ENCODE peak calls at places on chromosomes 16 and 17, in five cellular contexts. One of them, this sample, is unnamed.

GRCh38 chr17:29958947-29959657 is 17.7 kb downstream of the EFCAB5 start:
- DNase-seq in K562: no peak
- DNase-seq in esophagus muscularis mucosa: no peak
- DNase-seq in GM12892: no peak
- DNase-seq in sigmoid colon: no peak
- DNase-seq in this sample: no peak

GRCh38 chr17:49071106-49071505 is 61.5 kb upstream of the B4GALNT2 start:
- DNase-seq in K562: no peak
- DNase-seq in GM12892: no peak
- DNase-seq in sigmoid colon: no peak
- DNase-seq in esophagus muscularis mucosa: no peak
- DNase-seq in this sample: no peak

GRCh38 chr16:80824623-80825364 is 20.4 kb upstream of the CDYL2 start:
- DNase-seq in K562: peak; percentile 66
- DNase-seq in GM12892: no peak
- DNase-seq in esophagus muscularis mucosa: no peak
- DNase-seq in sigmoid colon: no peak
- DNase-seq in this sample: peak; percentile 24

GRCh38 chr17:17401271-17401781 is 75.5 kb upstream of the MED9 start:
- DNase-seq in sigmoid colon: no peak
- DNase-seq in esophagus muscularis mucosa: no peak
- DNase-seq in K562: peak; percentile 49
- DNase-seq in GM12892: no peak
- DNase-seq in this sample: no peak

GRCh38 chr16:24993722-24994686 is 21.2 kb downstream of the ARHGAP17 start:
- DNase-seq in sigmoid colon: no peak
- DNase-seq in GM12892: no peak
- DNase-seq in K562: peak; percentile 33
- DNase-seq in esophagus muscularis mucosa: no peak
- DNase-seq in this sample: peak; percentile 59

GRCh38 chr17:11813278-11813677 is 184.0 kb downstream of the ZNF18 start:
- DNase-seq in sigmoid colon: no peak
- DNase-seq in GM12892: no peak
- DNase-seq in esophagus muscularis mucosa: no peak
- DNase-seq in K562: no peak
- DNase-seq in this sample: no peak

GRCh38 chr17:51423421-51424160 is 163.2 kb downstream of the UTP18 start:
- DNase-seq in K562: no peak
- DNase-seq in esophagus muscularis mucosa: no peak
- DNase-seq in sigmoid colon: no peak
- DNase-seq in GM12892: no peak
- DNase-seq in this sample: no peak

GRCh38 chr17:4520881-4521600 is 22.4 kb downstream of the SPNS2 start:
- DNase-seq in GM12892: no peak
- DNase-seq in K562: no peak
- DNase-seq in sigmoid colon: no peak
- DNase-seq in esophagus muscularis mucosa: no peak
- DNase-seq in this sample: peak; percentile 36

GRCh38 chr17:72063262-72063661 is 57.6 kb upstream of the SOX9 start:
- DNase-seq in sigmoid colon: no peak
- DNase-seq in K562: no peak
- DNase-seq in esophagus muscularis mucosa: no peak
- DNase-seq in GM12892: no peak
- DNase-seq in this sample: no peak

GRCh38 chr16:65126845-65127624 is 5.2 kb upstream of the CDH11 start:
- DNase-seq in sigmoid colon: no peak
- DNase-seq in esophagus muscularis mucosa: peak; percentile 24
- DNase-seq in K562: no peak
- DNase-seq in GM12892: no peak
- DNase-seq in this sample: no peak

GRCh38 chr17:10357768-10358167 is 15.0 kb downstream of the MYH13 start:
- DNase-seq in K562: peak; percentile 18
- DNase-seq in sigmoid colon: no peak
- DNase-seq in esophagus muscularis mucosa: no peak
- DNase-seq in GM12892: peak; percentile 29
- DNase-seq in this sample: no peak

GRCh38 chr17:78425429-78425828 is 47.0 kb downstream of the PGS1 start:
- DNase-seq in sigmoid colon: no peak
- DNase-seq in esophagus muscularis mucosa: no peak
- DNase-seq in GM12892: no peak
- DNase-seq in K562: no peak
- DNase-seq in this sample: no peak

GRCh38 chr17:75776399-75777242 is 8.0 kb upstream of the UNK start:
- DNase-seq in esophagus muscularis mucosa: no peak
- DNase-seq in GM12892: no peak
- DNase-seq in K562: peak; percentile 59
- DNase-seq in sigmoid colon: peak; percentile 61
- DNase-seq in this sample: no peak

GRCh38 chr17:13114601-13115024 is 96.8 kb upstream of the ELAC2 start:
- DNase-seq in esophagus muscularis mucosa: no peak
- DNase-seq in GM12892: no peak
- DNase-seq in K562: peak; percentile 43
- DNase-seq in sigmoid colon: no peak
- DNase-seq in this sample: no peak

GRCh38 chr17:6507535-6507934 is 48.8 kb downstream of the PITPNM3 start:
- DNase-seq in GM12892: no peak
- DNase-seq in esophagus muscularis mucosa: no peak
- DNase-seq in sigmoid colon: peak; percentile 88
- DNase-seq in K562: no peak
- DNase-seq in this sample: peak; percentile 54

GRCh38 chr16:20740007-20740883 is 1.4 kb downstream of the THUMPD1 start:
- DNase-seq in sigmoid colon: no peak
- DNase-seq in esophagus muscularis mucosa: peak; percentile 64
- DNase-seq in GM12892: no peak
- DNase-seq in K562: no peak
- DNase-seq in this sample: no peak

GRCh38 chr17:50911450-50911849 is 45.3 kb upstream of the TOB1 start:
- DNase-seq in sigmoid colon: no peak
- DNase-seq in GM12892: no peak
- DNase-seq in esophagus muscularis mucosa: no peak
- DNase-seq in K562: no peak
- DNase-seq in this sample: no peak

GRCh38 chr17:50064253-50064991 is 8.5 kb downstream of the ITGA3 start:
- DNase-seq in GM12892: no peak
- DNase-seq in esophagus muscularis mucosa: no peak
- DNase-seq in sigmoid colon: peak; percentile 86
- DNase-seq in K562: peak; percentile 56
- DNase-seq in this sample: peak; percentile 41

GRCh38 chr17:51044964-51045363 is 75.7 kb downstream of the SPAG9 start:
- DNase-seq in GM12892: no peak
- DNase-seq in K562: no peak
- DNase-seq in sigmoid colon: no peak
- DNase-seq in esophagus muscularis mucosa: no peak
- DNase-seq in this sample: no peak

GRCh38 chr16:50709980-50710379 is 16.6 kb downstream of the NOD2 start:
- DNase-seq in GM12892: no peak
- DNase-seq in K562: no peak
- DNase-seq in sigmoid colon: no peak
- DNase-seq in esophagus muscularis mucosa: no peak
- DNase-seq in this sample: no peak

GRCh38 chr17:32881054-32881453 is 4.1 kb upstream of the MYO1D start:
- DNase-seq in K562: no peak
- DNase-seq in esophagus muscularis mucosa: no peak
- DNase-seq in sigmoid colon: no peak
- DNase-seq in GM12892: no peak
- DNase-seq in this sample: no peak

GRCh38 chr17:49707246-49707607 is 537 bp downstream of the SLC35B1 start:
- DNase-seq in sigmoid colon: no peak
- DNase-seq in GM12892: no peak
- DNase-seq in K562: peak; percentile 45
- DNase-seq in esophagus muscularis mucosa: no peak
- DNase-seq in this sample: no peak

GRCh38 chr17:69213059-69213813 is 15.4 kb downstream of the ABCA10 start:
- DNase-seq in esophagus muscularis mucosa: no peak
- DNase-seq in sigmoid colon: no peak
- DNase-seq in GM12892: no peak
- DNase-seq in K562: no peak
- DNase-seq in this sample: no peak

GRCh38 chr16:15031179-15031578 is 24.7 kb downstream of the NTAN1 start:
- DNase-seq in GM12892: no peak
- DNase-seq in K562: no peak
- DNase-seq in esophagus muscularis mucosa: no peak
- DNase-seq in sigmoid colon: peak; percentile 38
- DNase-seq in this sample: peak; percentile 13

GRCh38 chr16:24980077-24980793 is 34.9 kb downstream of the ARHGAP17 start:
- DNase-seq in esophagus muscularis mucosa: no peak
- DNase-seq in K562: no peak
- DNase-seq in sigmoid colon: no peak
- DNase-seq in GM12892: no peak
- DNase-seq in this sample: no peak

GRCh38 chr17:41849251-41849990 is 11.8 kb downstream of the KLHL10 start:
- DNase-seq in esophagus muscularis mucosa: no peak
- DNase-seq in sigmoid colon: no peak
- DNase-seq in K562: no peak
- DNase-seq in GM12892: no peak
- DNase-seq in this sample: no peak

GRCh38 chr17:15388356-15389046 is 47.1 kb upstream of the TEKT3 start:
- DNase-seq in GM12892: no peak
- DNase-seq in sigmoid colon: no peak
- DNase-seq in K562: no peak
- DNase-seq in esophagus muscularis mucosa: peak; percentile 87
- DNase-seq in this sample: no peak

GRCh38 chr17:65018612-65019290 is 37.8 kb downstream of the GNA13 start:
- DNase-seq in esophagus muscularis mucosa: no peak
- DNase-seq in sigmoid colon: no peak
- DNase-seq in GM12892: no peak
- DNase-seq in K562: no peak
- DNase-seq in this sample: no peak

GRCh38 chr16:73339821-73340220 is 291.9 kb upstream of the ZFHX3 start:
- DNase-seq in GM12892: no peak
- DNase-seq in sigmoid colon: no peak
- DNase-seq in K562: no peak
- DNase-seq in esophagus muscularis mucosa: no peak
- DNase-seq in this sample: no peak

GRCh38 chr16:85306071-85306792 is 194.0 kb upstream of the CIBAR2 start:
- DNase-seq in GM12892: peak; percentile 64
- DNase-seq in esophagus muscularis mucosa: peak; percentile 98
- DNase-seq in sigmoid colon: peak; percentile 96
- DNase-seq in K562: peak; percentile 95
- DNase-seq in this sample: peak; percentile 87

GRCh38 chr16:79381552-79382042 is 218.9 kb downstream of the MAF start:
- DNase-seq in sigmoid colon: no peak
- DNase-seq in K562: no peak
- DNase-seq in GM12892: no peak
- DNase-seq in esophagus muscularis mucosa: no peak
- DNase-seq in this sample: no peak

GRCh38 chr17:1498869-1499268 is 6.4 kb upstream of the MYO1C start:
- DNase-seq in esophagus muscularis mucosa: no peak
- DNase-seq in GM12892: no peak
- DNase-seq in K562: no peak
- DNase-seq in sigmoid colon: no peak
- DNase-seq in this sample: no peak

GRCh38 chr16:80614908-80615696 is 74.3 kb downstream of the DYNLRB2 start:
- DNase-seq in GM12892: no peak
- DNase-seq in esophagus muscularis mucosa: no peak
- DNase-seq in K562: no peak
- DNase-seq in sigmoid colon: no peak
- DNase-seq in this sample: no peak

GRCh38 chr16:9827062-9827752 is 355.0 kb downstream of the GRIN2A start:
- DNase-seq in K562: no peak
- DNase-seq in sigmoid colon: no peak
- DNase-seq in esophagus muscularis mucosa: peak; percentile 66
- DNase-seq in GM12892: no peak
- DNase-seq in this sample: no peak

GRCh38 chr16:83913234-83913633 is 14.3 kb downstream of the MLYCD start:
- DNase-seq in GM12892: no peak
- DNase-seq in sigmoid colon: peak; percentile 66
- DNase-seq in esophagus muscularis mucosa: no peak
- DNase-seq in K562: no peak
- DNase-seq in this sample: no peak

GRCh38 chr17:72514888-72515287 is 394.1 kb downstream of the SOX9 start:
- DNase-seq in K562: no peak
- DNase-seq in sigmoid colon: no peak
- DNase-seq in GM12892: no peak
- DNase-seq in esophagus muscularis mucosa: no peak
- DNase-seq in this sample: no peak

GRCh38 chr17:74742153-74742515 is 5.1 kb downstream of the RAB37 start:
- DNase-seq in GM12892: peak; percentile 60
- DNase-seq in K562: no peak
- DNase-seq in esophagus muscularis mucosa: no peak
- DNase-seq in sigmoid colon: no peak
- DNase-seq in this sample: peak; percentile 71

GRCh38 chr17:82091264-82092066 is 6.6 kb downstream of the FASN start:
- DNase-seq in GM12892: no peak
- DNase-seq in K562: no peak
- DNase-seq in esophagus muscularis mucosa: no peak
- DNase-seq in sigmoid colon: no peak
- DNase-seq in this sample: no peak
- TF ChIP-seq POLR2AphosphoS5 in GM12892: no peak
- TF ChIP-seq POLR2AphosphoS5 in K562: peak; percentile 63
- TF ChIP-seq POLR2AphosphoS5 in esophagus muscularis mucosa: no peak
- TF ChIP-seq POLR2AphosphoS5 in sigmoid colon: no peak
- TF ChIP-seq POLR2AphosphoS5 in this sample: no peak

DNA sequence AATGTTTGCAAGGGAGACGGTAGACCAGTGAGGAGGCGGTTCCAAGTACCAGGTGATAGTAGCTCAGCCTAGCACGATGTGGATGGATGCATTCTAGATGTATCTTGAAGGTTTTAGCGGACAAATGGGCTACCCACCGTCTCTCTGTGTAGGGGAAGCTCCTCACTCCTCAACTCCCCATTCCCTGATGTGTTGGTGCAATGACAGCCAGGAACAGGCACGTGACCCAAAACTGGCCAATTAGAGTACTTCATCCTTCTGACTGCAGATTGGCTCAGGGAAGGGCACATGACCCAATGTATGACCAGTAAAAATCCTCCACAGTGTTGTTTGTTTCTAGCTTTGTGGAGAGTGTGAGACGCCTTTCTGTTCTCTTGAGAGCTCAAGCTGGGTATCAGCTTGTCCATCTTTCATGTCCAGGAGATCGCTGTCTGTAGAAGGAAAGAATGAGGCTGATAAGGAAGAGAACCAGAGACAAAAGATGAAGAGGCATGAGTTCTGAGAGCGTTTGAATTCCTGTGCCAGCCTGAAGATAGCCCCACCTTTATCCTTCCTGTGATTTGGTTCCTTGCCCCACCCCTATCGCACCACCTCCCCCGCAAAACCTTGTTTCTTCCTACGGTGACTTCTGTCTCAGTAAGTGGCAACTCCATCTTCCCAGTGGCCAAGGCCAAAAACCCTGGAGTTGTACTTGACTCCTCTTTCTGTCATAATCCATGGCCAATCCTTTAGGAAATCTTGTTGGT is 2.3 kb upstream of the BORCS6 start:
- DNase-seq in esophagus muscularis mucosa: peak; percentile 97
- DNase-seq in GM12892: no peak
- DNase-seq in K562: peak; percentile 91
- DNase-seq in sigmoid colon: peak; percentile 96
- DNase-seq in this sample: peak; percentile 85
- TF ChIP-seq POLR2AphosphoS5 in esophagus muscularis mucosa: peak; percentile 98
- TF ChIP-seq POLR2AphosphoS5 in GM12892: peak; percentile 62
- TF ChIP-seq POLR2AphosphoS5 in K562: peak; percentile 36
- TF ChIP-seq POLR2AphosphoS5 in sigmoid colon: peak; percentile 86
- TF ChIP-seq POLR2AphosphoS5 in this sample: peak; percentile 90

GRCh38 chr16:88900653-88901052 is 34.2 kb upstream of the PABPN1L start:
- DNase-seq in sigmoid colon: no peak
- DNase-seq in esophagus muscularis mucosa: no peak
- DNase-seq in GM12892: no peak
- DNase-seq in K562: no peak
- DNase-seq in this sample: no peak
- TF ChIP-seq POLR2AphosphoS5 in sigmoid colon: no peak
- TF ChIP-seq POLR2AphosphoS5 in esophagus muscularis mucosa: no peak
- TF ChIP-seq POLR2AphosphoS5 in GM12892: no peak
- TF ChIP-seq POLR2AphosphoS5 in K562: no peak
- TF ChIP-seq POLR2AphosphoS5 in this sample: no peak

GRCh38 chr17:36089888-36090836 is at the start of gene CCL3:
- DNase-seq in GM12892: peak; percentile 32
- DNase-seq in esophagus muscularis mucosa: no peak
- DNase-seq in K562: no peak
- DNase-seq in sigmoid colon: no peak
- DNase-seq in this sample: peak; percentile 26
- TF ChIP-seq POLR2AphosphoS5 in GM12892: peak; percentile 98
- TF ChIP-seq POLR2AphosphoS5 in esophagus muscularis mucosa: no peak
- TF ChIP-seq POLR2AphosphoS5 in K562: no peak
- TF ChIP-seq POLR2AphosphoS5 in sigmoid colon: no peak
- TF ChIP-seq POLR2AphosphoS5 in this sample: no peak

This sample was measured in transverse colon.